ENCODE peak calls at places on chromosomes 16 and 17, in six cellular contexts. K, N, S, T, V and D are unnamed samples.

GRCh38 chr16:72877374-72878028 is 170.4 kb downstream of the ZFHX3 start:
- DNase-seq in K (no peak), V (no peak), T (peak; percentile 88), S (no peak), N (no peak), D (no peak)

GRCh38 chr16:73192227-73192894 is 144.4 kb upstream of the ZFHX3 start:
- DNase-seq in V (no peak), S (no peak), N (no peak), T (no peak), K (no peak), D (no peak)

GRCh38 chr17:74497471-74497870 is 31.0 kb downstream of the CD300A start:
- DNase-seq in S (no peak), T (no peak), N (no peak), V (peak; percentile 4), K (no peak), D (no peak)

GRCh38 chr17:75504347-75505151 is 10.8 kb downstream of the CASKIN2 start:
- DNase-seq in T (peak; percentile 49), S (no peak), N (no peak), K (peak; percentile 37), V (peak; percentile 63), D (peak; percentile 70)

GRCh38 chr16:73058221-73058615 is 10.3 kb upstream of the ZFHX3 start:
- DNase-seq in V (no peak), T (no peak), S (peak; percentile 53), K (peak; percentile 63), N (no peak), D (no peak)

GRCh38 chr17:64327201-64327930 is 63.3 kb downstream of the PECAM1 start:
- DNase-seq in V (no peak), K (peak; percentile 55), S (peak; percentile 84), T (no peak), N (no peak), D (no peak)

GRCh38 chr16:404971-405486 is 3.3 kb downstream of the DECR2 start:
- DNase-seq in T (no peak), K (no peak), S (no peak), V (no peak), N (no peak), D (no peak)

GRCh38 chr16:89737341-89738071 is 16.2 kb downstream of the ZNF276 start:
- DNase-seq in K (no peak), S (no peak), T (no peak), V (peak; percentile 35), N (no peak), D (no peak)

GRCh38 chr17:72388765-72389473 is 268.1 kb downstream of the SOX9 start:
- DNase-seq in K (no peak), V (no peak), S (no peak), T (no peak), N (no peak), D (peak; percentile 41)

GRCh38 chr16:79436885-79437284 is 163.7 kb downstream of the MAF start:
- DNase-seq in K (no peak), N (no peak), S (no peak), T (no peak), V (no peak), D (no peak)

GRCh38 chr17:47305302-47305923 is 18.3 kb upstream of the EFCAB13 start:
- DNase-seq in T (peak; percentile 71), N (no peak), K (no peak), V (no peak), S (no peak), D (no peak)

GRCh38 chr17:4735825-4736651 is 3.6 kb upstream of the ZMYND15 start:
- DNase-seq in S (no peak), V (no peak), T (no peak), N (no peak), K (no peak), D (no peak)

GRCh38 chr17:79955961-79956735 is 79.5 kb downstream of the TBC1D16 start:
- DNase-seq in T (no peak), S (no peak), V (no peak), K (no peak), N (no peak), D (peak; percentile 11)

GRCh38 chr16:65038125-65038524 is 83.7 kb downstream of the CDH11 start:
- DNase-seq in V (no peak), K (no peak), N (no peak), S (no peak), T (peak; percentile 45), D (peak; percentile 73)

GRCh38 chr16:53546988-53547391 is 44.0 kb upstream of the AKTIP start:
- DNase-seq in S (no peak), V (no peak), N (no peak), T (peak; percentile 94), K (no peak), D (peak; percentile 34)

GRCh38 chr17:49980703-49981197 is 11.8 kb downstream of the DLX4 start:
- DNase-seq in N (no peak), S (no peak), V (no peak), T (peak; percentile 91), K (no peak), D (peak; percentile 87)

GRCh38 chr16:4182581-4183257 is 59.2 kb downstream of the SRL start:
- DNase-seq in V (no peak), K (no peak), T (no peak), N (no peak), S (no peak), D (no peak)

GRCh38 chr16:80971814-80972213 is 34.9 kb downstream of the CMC2 start:
- DNase-seq in V (no peak), T (no peak), K (no peak), S (no peak), N (no peak), D (peak; percentile 64)

GRCh38 chr16:80972611-80973010 is 34.1 kb downstream of the CMC2 start:
- DNase-seq in V (no peak), K (no peak), N (no peak), T (no peak), S (no peak), D (no peak)

GRCh38 chr16:80976946-80977345 is 29.7 kb downstream of the CMC2 start:
- DNase-seq in N (no peak), K (no peak), S (no peak), T (no peak), V (no peak), D (no peak)

GRCh38 chr16:80973991-80974390 is 32.7 kb downstream of the CMC2 start:
- DNase-seq in K (no peak), V (no peak), T (no peak), S (no peak), N (no peak), D (no peak)

DNA sequence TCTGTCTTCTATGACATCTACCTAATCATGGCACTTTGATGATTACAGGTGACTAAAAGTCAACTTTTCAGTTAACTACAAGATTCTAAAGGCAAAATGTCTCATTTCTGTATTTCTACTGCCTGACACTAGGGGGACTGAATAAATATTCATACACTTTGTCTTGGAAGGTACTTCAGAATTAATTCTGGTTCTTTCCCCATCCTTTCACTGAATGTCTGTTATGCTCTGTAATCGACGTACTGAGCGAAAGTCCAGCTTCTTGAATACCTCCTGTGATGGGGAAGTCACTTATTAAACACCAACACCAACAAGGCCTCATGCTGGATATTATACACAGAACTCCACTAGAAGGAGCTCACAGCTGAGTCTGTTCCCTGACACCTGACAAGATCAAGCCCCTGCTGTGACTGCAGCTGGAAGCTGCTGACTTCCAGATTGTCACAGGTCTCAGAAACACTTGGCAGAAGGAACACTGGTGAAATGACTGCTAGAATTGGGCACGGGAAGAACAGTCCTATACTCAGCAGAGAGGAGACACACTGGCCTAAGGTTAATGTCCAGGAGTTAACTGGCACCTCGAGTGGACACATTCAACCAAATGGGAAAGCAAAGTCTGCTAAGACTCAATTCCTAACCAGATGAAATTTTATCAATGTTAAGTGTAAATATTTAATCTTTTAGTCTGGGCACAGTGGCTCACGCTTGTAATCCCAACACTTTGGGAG is 31.9 kb downstream of the CMC2 start:
- DNase-seq in N (no peak), K (no peak), T (peak; percentile 82), V (no peak), S (no peak), D (peak; percentile 8)
- H3K27ac ChIP-seq in N (no peak overlapping the region), K (no peak overlapping the region), T (peak overlapping the region; percentile 31), V (no peak overlapping the region), S (no peak overlapping the region), D (no peak overlapping the region)

GRCh38 chr17:31508310-31509094 is 117.0 kb downstream of the RAB11FIP4 start:
- DNase-seq in S (no peak), V (peak; percentile 47), N (no peak), T (peak; percentile 57), K (no peak), D (peak; percentile 37)

GRCh38 chr17:31509095-31509804 is 117.8 kb downstream of the RAB11FIP4 start:
- DNase-seq in N (no peak), S (no peak), T (no peak), K (no peak), V (no peak), D (no peak)

GRCh38 chr17:31509805-31510177 is 118.3 kb downstream of the RAB11FIP4 start:
- DNase-seq in V (no peak), K (peak; percentile 50), T (peak; percentile 35), N (no peak), S (no peak), D (no peak)

GRCh38 chr17:31510273-31511175 is 119.0 kb downstream of the RAB11FIP4 start:
- DNase-seq in T (no peak), S (peak; percentile 78), V (peak; percentile 35), N (no peak), K (peak; percentile 64), D (no peak)

DNA sequence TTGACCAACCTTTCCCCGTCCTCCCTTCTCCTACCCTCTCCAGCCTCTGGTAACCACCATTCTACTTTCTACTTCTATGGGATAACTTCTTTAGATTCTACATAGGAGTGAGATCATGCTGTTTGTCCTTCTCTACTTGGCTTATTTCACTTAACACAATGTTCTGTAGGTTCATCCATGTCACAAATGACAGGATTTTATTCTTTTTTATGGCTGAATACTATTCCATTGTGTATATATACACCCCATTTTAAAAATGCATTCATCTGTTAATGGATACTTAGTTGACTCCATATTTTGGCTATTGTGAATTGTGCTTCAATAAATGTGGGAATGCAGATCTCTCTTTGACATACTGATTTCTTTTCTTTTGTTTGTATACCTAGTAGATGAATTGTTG is 115.0 kb downstream of the RAB11FIP4 start:
- DNase-seq in T (no peak), S (no peak), V (no peak), K (no peak), N (no peak), D (no peak)
- H3K27ac ChIP-seq in T (no peak overlapping the region), S (no peak overlapping the region), V (no peak overlapping the region), K (no peak overlapping the region), N (no peak overlapping the region), D (no peak overlapping the region)

DNA sequence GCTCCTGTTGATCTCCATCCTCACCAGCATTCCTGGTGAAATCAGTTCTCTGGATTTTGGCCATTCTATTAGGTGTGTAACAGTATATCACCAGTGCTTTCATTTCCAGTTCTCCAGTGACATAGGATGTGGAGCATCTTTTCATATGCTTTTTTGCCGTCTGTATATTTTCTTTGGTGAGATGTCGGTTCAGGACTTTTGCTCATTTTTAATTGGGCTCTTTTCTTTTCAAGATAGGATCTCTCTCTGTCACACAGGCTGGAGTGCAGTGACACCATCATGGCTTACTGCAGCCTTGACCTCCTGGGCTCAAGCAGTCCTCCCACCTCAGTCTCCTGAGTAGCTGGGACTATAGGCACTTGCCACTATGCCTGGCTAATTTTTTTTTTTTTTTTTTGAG is 74.2 kb downstream of the TANGO6 start:
- DNase-seq in T (no peak), S (no peak), K (no peak), N (no peak), V (no peak), D (no peak)
- H3K27ac ChIP-seq in T (no peak overlapping the region), S (no peak overlapping the region), K (no peak overlapping the region), N (no peak overlapping the region), V (no peak overlapping the region), D (no peak overlapping the region)

DNA sequence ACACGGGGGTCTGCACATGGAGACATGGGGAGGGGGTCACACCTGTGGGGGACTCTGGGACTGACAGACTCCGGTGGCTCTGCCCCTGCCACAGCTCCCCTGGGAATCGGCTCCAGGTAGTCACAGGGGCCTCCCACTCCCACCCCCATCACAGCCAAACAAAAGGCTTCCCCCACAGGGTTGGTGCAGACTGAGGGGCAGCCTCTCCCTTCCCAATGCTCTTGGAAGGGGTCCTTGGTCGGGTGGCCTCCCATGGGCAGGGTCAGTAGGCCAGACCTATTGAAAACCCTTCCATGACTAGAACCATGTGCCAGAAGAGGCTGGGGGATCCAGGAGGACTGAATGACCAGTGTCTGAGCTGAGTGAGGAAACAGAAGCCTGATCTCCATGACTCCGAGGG is 28.7 kb downstream of the TK2 start:
- DNase-seq in S (no peak), T (no peak), K (no peak), V (no peak), N (no peak), D (no peak)
- H3K27ac ChIP-seq in S (peak overlapping the region; percentile 96), T (no peak overlapping the region), K (no peak overlapping the region), V (peak overlapping the region; percentile 69), N (peak overlapping the region; percentile 44), D (no peak overlapping the region)